ENCODE peak calls at places on chromosomes 3 and 15, in ten cellular contexts. One of them, this sample, is unnamed.

GRCh38 chr15:35559683-35560082 is 13.7 kb upstream of the DPH6 start:
- DNase-seq in pancreas: no peak
- DNase-seq in aorta: no peak
- DNase-seq in adipocyte: no peak
- DNase-seq in Karpas-422: no peak
- DNase-seq in ovary: no peak
- DNase-seq in GM23248: no peak
- DNase-seq in CD4-positive, CD25-positive, alpha-beta regulatory T cell: no peak
- DNase-seq in spleen: no peak
- DNase-seq in cardiac muscle cell: no peak
- DNase-seq in this sample: no peak

GRCh38 chr3:171772427-171773056 is 37.7 kb downstream of the PLD1 start:
- DNase-seq in pancreas: peak; percentile 32
- DNase-seq in aorta: no peak
- DNase-seq in adipocyte: peak; percentile 89
- DNase-seq in Karpas-422: peak; percentile 79
- DNase-seq in ovary: peak; percentile 59
- DNase-seq in GM23248: peak; percentile 85
- DNase-seq in CD4-positive, CD25-positive, alpha-beta regulatory T cell: peak; percentile 35
- DNase-seq in spleen: no peak
- DNase-seq in cardiac muscle cell: peak; percentile 82
- DNase-seq in this sample: no peak

GRCh38 chr15:100043069-100043641 is 298.6 kb downstream of the ADAMTS17 start:
- DNase-seq in pancreas: no peak
- DNase-seq in aorta: no peak
- DNase-seq in adipocyte: peak; percentile 13
- DNase-seq in Karpas-422: no peak
- DNase-seq in ovary: peak; percentile 39
- DNase-seq in GM23248: peak; percentile 1
- DNase-seq in CD4-positive, CD25-positive, alpha-beta regulatory T cell: no peak
- DNase-seq in spleen: no peak
- DNase-seq in cardiac muscle cell: peak; percentile 76
- DNase-seq in this sample: no peak

GRCh38 chr15:95017950-95018349 is 786.6 kb downstream of the MCTP2 start:
- DNase-seq in pancreas: peak; percentile 61
- DNase-seq in aorta: no peak
- DNase-seq in adipocyte: no peak
- DNase-seq in Karpas-422: no peak
- DNase-seq in ovary: peak; percentile 18
- DNase-seq in GM23248: no peak
- DNase-seq in CD4-positive, CD25-positive, alpha-beta regulatory T cell: no peak
- DNase-seq in spleen: peak; percentile 85
- DNase-seq in cardiac muscle cell: peak; percentile 66
- DNase-seq in this sample: no peak

GRCh38 chr3:184766555-184767261 is 45.3 kb upstream of the VPS8 start:
- DNase-seq in pancreas: no peak
- DNase-seq in aorta: peak; percentile 3
- DNase-seq in adipocyte: no peak
- DNase-seq in Karpas-422: peak; percentile 66
- DNase-seq in ovary: no peak
- DNase-seq in GM23248: no peak
- DNase-seq in CD4-positive, CD25-positive, alpha-beta regulatory T cell: no peak
- DNase-seq in spleen: peak; percentile 25
- DNase-seq in cardiac muscle cell: no peak
- DNase-seq in this sample: no peak

GRCh38 chr3:117355566-117355965 is 646.0 kb downstream of the TUSC7 start:
- DNase-seq in pancreas: no peak
- DNase-seq in aorta: no peak
- DNase-seq in adipocyte: peak; percentile 34
- DNase-seq in Karpas-422: peak; percentile 43
- DNase-seq in ovary: no peak
- DNase-seq in GM23248: peak; percentile 47
- DNase-seq in CD4-positive, CD25-positive, alpha-beta regulatory T cell: no peak
- DNase-seq in spleen: no peak
- DNase-seq in cardiac muscle cell: peak; percentile 2
- DNase-seq in this sample: no peak

GRCh38 chr3:195823998-195824397 is 12.3 kb upstream of the MUC4 start:
- DNase-seq in pancreas: no peak
- DNase-seq in aorta: no peak
- DNase-seq in adipocyte: no peak
- DNase-seq in Karpas-422: no peak
- DNase-seq in ovary: no peak
- DNase-seq in GM23248: peak; percentile 42
- DNase-seq in CD4-positive, CD25-positive, alpha-beta regulatory T cell: no peak
- DNase-seq in spleen: no peak
- DNase-seq in cardiac muscle cell: peak; percentile 18
- DNase-seq in this sample: peak; percentile 87

GRCh38 chr15:44489464-44489863 is 47.5 kb upstream of the EIF3J start:
- DNase-seq in pancreas: no peak
- DNase-seq in aorta: no peak
- DNase-seq in adipocyte: peak; percentile 65
- DNase-seq in Karpas-422: no peak
- DNase-seq in ovary: no peak
- DNase-seq in GM23248: peak; percentile 86
- DNase-seq in CD4-positive, CD25-positive, alpha-beta regulatory T cell: no peak
- DNase-seq in spleen: no peak
- DNase-seq in cardiac muscle cell: peak; percentile 63
- DNase-seq in this sample: no peak

GRCh38 chr3:141460097-141460704 is 26.6 kb upstream of the RASA2 start:
- DNase-seq in pancreas: peak; percentile 81
- DNase-seq in aorta: peak; percentile 95
- DNase-seq in adipocyte: peak; percentile 95
- DNase-seq in Karpas-422: peak; percentile 94
- DNase-seq in ovary: peak; percentile 89
- DNase-seq in GM23248: peak; percentile 92
- DNase-seq in CD4-positive, CD25-positive, alpha-beta regulatory T cell: peak; percentile 84
- DNase-seq in spleen: peak; percentile 94
- DNase-seq in cardiac muscle cell: peak; percentile 90
- DNase-seq in this sample: peak; percentile 88

GRCh38 chr3:34238407-34238806 is 440.0 kb downstream of the PDCD6IP start:
- DNase-seq in pancreas: no peak
- DNase-seq in aorta: no peak
- DNase-seq in adipocyte: no peak
- DNase-seq in Karpas-422: no peak
- DNase-seq in ovary: no peak
- DNase-seq in GM23248: no peak
- DNase-seq in CD4-positive, CD25-positive, alpha-beta regulatory T cell: no peak
- DNase-seq in spleen: no peak
- DNase-seq in cardiac muscle cell: no peak
- DNase-seq in this sample: no peak

GRCh38 chr3:10554236-10554611 is 48.8 kb upstream of the ATP2B2 start:
- DNase-seq in pancreas: no peak
- DNase-seq in aorta: peak; percentile 5
- DNase-seq in adipocyte: no peak
- DNase-seq in Karpas-422: no peak
- DNase-seq in ovary: no peak
- DNase-seq in GM23248: no peak
- DNase-seq in CD4-positive, CD25-positive, alpha-beta regulatory T cell: no peak
- DNase-seq in spleen: no peak
- DNase-seq in cardiac muscle cell: no peak
- DNase-seq in this sample: no peak

GRCh38 chr15:32683906-32684584 is 33.8 kb upstream of the GREM1 start:
- DNase-seq in pancreas: no peak
- DNase-seq in aorta: no peak
- DNase-seq in adipocyte: peak; percentile 55
- DNase-seq in Karpas-422: no peak
- DNase-seq in ovary: no peak
- DNase-seq in GM23248: peak; percentile 98
- DNase-seq in CD4-positive, CD25-positive, alpha-beta regulatory T cell: no peak
- DNase-seq in spleen: no peak
- DNase-seq in cardiac muscle cell: peak; percentile 96
- DNase-seq in this sample: no peak

GRCh38 chr3:116442331-116443021 is 2.8 kb downstream of the LSAMP start:
- DNase-seq in pancreas: no peak
- DNase-seq in aorta: no peak
- DNase-seq in adipocyte: no peak
- DNase-seq in Karpas-422: no peak
- DNase-seq in ovary: no peak
- DNase-seq in GM23248: no peak
- DNase-seq in CD4-positive, CD25-positive, alpha-beta regulatory T cell: no peak
- DNase-seq in spleen: no peak
- DNase-seq in cardiac muscle cell: no peak
- DNase-seq in this sample: no peak

GRCh38 chr15:54660356-54660755 is 536.4 kb downstream of the RSL24D1 start:
- DNase-seq in pancreas: no peak
- DNase-seq in aorta: no peak
- DNase-seq in adipocyte: no peak
- DNase-seq in Karpas-422: no peak
- DNase-seq in ovary: no peak
- DNase-seq in GM23248: no peak
- DNase-seq in CD4-positive, CD25-positive, alpha-beta regulatory T cell: no peak
- DNase-seq in spleen: no peak
- DNase-seq in cardiac muscle cell: no peak
- DNase-seq in this sample: no peak

GRCh38 chr3:78728406-78729145 is 1039.2 kb downstream of the ROBO1 start:
- DNase-seq in pancreas: peak; percentile 28
- DNase-seq in aorta: no peak
- DNase-seq in adipocyte: peak; percentile 74
- DNase-seq in Karpas-422: no peak
- DNase-seq in ovary: peak; percentile 67
- DNase-seq in GM23248: peak; percentile 58
- DNase-seq in CD4-positive, CD25-positive, alpha-beta regulatory T cell: no peak
- DNase-seq in spleen: no peak
- DNase-seq in cardiac muscle cell: peak; percentile 61
- DNase-seq in this sample: peak; percentile 65

GRCh38 chr15:74957301-74958035 is 896 bp upstream of the RPP25 start:
- DNase-seq in pancreas: peak; percentile 64
- DNase-seq in aorta: no peak
- DNase-seq in adipocyte: no peak
- DNase-seq in Karpas-422: peak; percentile 58
- DNase-seq in ovary: no peak
- DNase-seq in GM23248: peak; percentile 59
- DNase-seq in CD4-positive, CD25-positive, alpha-beta regulatory T cell: no peak
- DNase-seq in spleen: peak; percentile 80
- DNase-seq in cardiac muscle cell: peak; percentile 53
- DNase-seq in this sample: peak; percentile 82

GRCh38 chr15:74959643-74959939 is 3.0 kb upstream of the RPP25 start:
- DNase-seq in pancreas: no peak
- DNase-seq in aorta: no peak
- DNase-seq in adipocyte: no peak
- DNase-seq in Karpas-422: no peak
- DNase-seq in ovary: no peak
- DNase-seq in GM23248: no peak
- DNase-seq in CD4-positive, CD25-positive, alpha-beta regulatory T cell: no peak
- DNase-seq in spleen: no peak
- DNase-seq in cardiac muscle cell: no peak
- DNase-seq in this sample: no peak

GRCh38 chr15:74960286-74960685 is 3.7 kb upstream of the RPP25 start:
- DNase-seq in pancreas: no peak
- DNase-seq in aorta: no peak
- DNase-seq in adipocyte: no peak
- DNase-seq in Karpas-422: no peak
- DNase-seq in ovary: no peak
- DNase-seq in GM23248: no peak
- DNase-seq in CD4-positive, CD25-positive, alpha-beta regulatory T cell: no peak
- DNase-seq in spleen: no peak
- DNase-seq in cardiac muscle cell: no peak
- DNase-seq in this sample: no peak

GRCh38 chr15:74958320-74958907 is 1.8 kb upstream of the RPP25 start:
- DNase-seq in pancreas: peak; percentile 77
- DNase-seq in aorta: peak; percentile 85
- DNase-seq in adipocyte: peak; percentile 46
- DNase-seq in Karpas-422: no peak
- DNase-seq in ovary: peak; percentile 45
- DNase-seq in GM23248: peak; percentile 79
- DNase-seq in CD4-positive, CD25-positive, alpha-beta regulatory T cell: no peak
- DNase-seq in spleen: peak; percentile 80
- DNase-seq in cardiac muscle cell: peak; percentile 43
- DNase-seq in this sample: peak; percentile 82

GRCh38 chr15:74958908-74959642 is 2.5 kb upstream of the RPP25 start:
- DNase-seq in pancreas: no peak
- DNase-seq in aorta: no peak
- DNase-seq in adipocyte: no peak
- DNase-seq in Karpas-422: no peak
- DNase-seq in ovary: peak; percentile 35
- DNase-seq in GM23248: no peak
- DNase-seq in CD4-positive, CD25-positive, alpha-beta regulatory T cell: no peak
- DNase-seq in spleen: no peak
- DNase-seq in cardiac muscle cell: no peak
- DNase-seq in this sample: no peak
- H3K36me3 ChIP-seq in pancreas: no peaks in the 10 kb centered on the region
- H3K36me3 ChIP-seq in aorta: no peaks in the 10 kb centered on the region
- H3K36me3 ChIP-seq in adipocyte: no peaks in the 10 kb centered on the region
- H3K36me3 ChIP-seq in Karpas-422: no peaks in the 10 kb centered on the region
- H3K36me3 ChIP-seq in ovary: no peaks in the 10 kb centered on the region
- H3K36me3 ChIP-seq in GM23248: no peaks in the 10 kb centered on the region
- H3K36me3 ChIP-seq in CD4-positive, CD25-positive, alpha-beta regulatory T cell: no peaks in the 10 kb centered on the region
- H3K36me3 ChIP-seq in spleen: no peaks in the 10 kb centered on the region
- H3K36me3 ChIP-seq in cardiac muscle cell: no peaks in the 10 kb centered on the region
- H3K36me3 ChIP-seq in this sample: no peaks in the 10 kb centered on the region

GRCh38 chr3:13676618-13677017 is 127.7 kb downstream of the FBLN2 start:
- DNase-seq in pancreas: no peak
- DNase-seq in aorta: no peak
- DNase-seq in adipocyte: no peak
- DNase-seq in Karpas-422: no peak
- DNase-seq in ovary: no peak
- DNase-seq in GM23248: no peak
- DNase-seq in CD4-positive, CD25-positive, alpha-beta regulatory T cell: no peak
- DNase-seq in spleen: no peak
- DNase-seq in cardiac muscle cell: no peak
- DNase-seq in this sample: no peak
- H3K27me3 ChIP-seq in pancreas: no peaks in the 10 kb centered on the region
- H3K27me3 ChIP-seq in aorta: no peaks in the 10 kb centered on the region
- H3K27me3 ChIP-seq in adipocyte: peaks cover 50% of the 10 kb centered on the region
- H3K27me3 ChIP-seq in Karpas-422: no peaks in the 10 kb centered on the region
- H3K27me3 ChIP-seq in ovary: no peaks in the 10 kb centered on the region
- H3K27me3 ChIP-seq in GM23248: peaks cover 11% of the 10 kb centered on the region
- H3K27me3 ChIP-seq in CD4-positive, CD25-positive, alpha-beta regulatory T cell: peaks cover 2% of the 10 kb centered on the region
- H3K27me3 ChIP-seq in spleen: no peaks in the 10 kb centered on the region
- H3K27me3 ChIP-seq in cardiac muscle cell: peaks cover 6% of the 10 kb centered on the region
- H3K27me3 ChIP-seq in this sample: peaks cover 4% of the 10 kb centered on the region

GRCh38 chr15:92951800-92952199 is 51.7 kb downstream of the CHD2 start:
- DNase-seq in pancreas: no peak
- DNase-seq in aorta: no peak
- DNase-seq in adipocyte: no peak
- DNase-seq in Karpas-422: no peak
- DNase-seq in ovary: no peak
- DNase-seq in GM23248: no peak
- DNase-seq in CD4-positive, CD25-positive, alpha-beta regulatory T cell: no peak
- DNase-seq in spleen: no peak
- DNase-seq in cardiac muscle cell: no peak
- DNase-seq in this sample: no peak
- H3K36me3 ChIP-seq in pancreas: peaks cover 85% of the 10 kb centered on the region
- H3K36me3 ChIP-seq in aorta: peaks cover 8% of the 10 kb centered on the region
- H3K36me3 ChIP-seq in adipocyte: peaks cover 100% of the 10 kb centered on the region
- H3K36me3 ChIP-seq in Karpas-422: peaks cover 89% of the 10 kb centered on the region
- H3K36me3 ChIP-seq in ovary: no peaks in the 10 kb centered on the region
- H3K36me3 ChIP-seq in GM23248: peaks cover 99% of the 10 kb centered on the region
- H3K36me3 ChIP-seq in CD4-positive, CD25-positive, alpha-beta regulatory T cell: peaks cover 99% of the 10 kb centered on the region
- H3K36me3 ChIP-seq in spleen: peaks cover 98% of the 10 kb centered on the region
- H3K36me3 ChIP-seq in cardiac muscle cell: peaks cover 92% of the 10 kb centered on the region
- H3K36me3 ChIP-seq in this sample: peaks cover 100% of the 10 kb centered on the region

DNA sequence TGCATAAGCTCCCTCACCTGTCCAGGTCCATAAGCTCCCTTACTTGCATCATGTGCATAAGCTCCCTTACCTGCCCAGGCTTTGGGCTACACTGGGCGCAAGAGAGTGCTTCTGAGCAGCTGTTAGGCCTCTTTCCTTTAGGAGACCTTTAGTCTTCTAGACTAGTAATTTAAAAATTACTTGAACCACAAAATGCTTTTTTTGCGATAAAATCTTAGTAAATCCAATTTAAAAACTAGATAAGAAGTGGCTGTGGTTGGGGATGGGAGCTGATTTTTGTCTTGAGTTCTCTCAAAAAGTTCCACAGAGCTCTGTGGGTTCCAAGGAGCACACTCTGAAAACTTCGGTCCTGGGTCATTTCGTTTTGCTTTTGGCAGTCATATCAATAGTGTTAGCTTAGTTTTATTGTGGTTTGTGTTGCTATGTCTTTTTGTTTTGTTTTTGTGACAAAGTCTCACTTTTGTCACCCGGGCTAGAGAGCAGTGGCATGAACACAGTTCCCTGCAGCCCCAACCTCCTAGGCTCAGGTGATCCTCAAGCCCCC is 6.7 kb downstream of the CEMIP start:
- DNase-seq in pancreas: no peak
- DNase-seq in aorta: no peak
- DNase-seq in adipocyte: no peak
- DNase-seq in Karpas-422: no peak
- DNase-seq in ovary: no peak
- DNase-seq in GM23248: no peak
- DNase-seq in CD4-positive, CD25-positive, alpha-beta regulatory T cell: no peak
- DNase-seq in spleen: no peak
- DNase-seq in cardiac muscle cell: no peak
- DNase-seq in this sample: no peak
- H3K27me3 ChIP-seq in pancreas: no peaks in the 10 kb centered on the region
- H3K27me3 ChIP-seq in aorta: no peaks in the 10 kb centered on the region
- H3K27me3 ChIP-seq in adipocyte: no peaks in the 10 kb centered on the region
- H3K27me3 ChIP-seq in Karpas-422: no peaks in the 10 kb centered on the region
- H3K27me3 ChIP-seq in ovary: no peaks in the 10 kb centered on the region
- H3K27me3 ChIP-seq in GM23248: no peaks in the 10 kb centered on the region
- H3K27me3 ChIP-seq in CD4-positive, CD25-positive, alpha-beta regulatory T cell: peaks cover 7% of the 10 kb centered on the region
- H3K27me3 ChIP-seq in spleen: no peaks in the 10 kb centered on the region
- H3K27me3 ChIP-seq in cardiac muscle cell: peaks cover 22% of the 10 kb centered on the region
- H3K27me3 ChIP-seq in this sample: peaks cover 11% of the 10 kb centered on the region

This sample was measured in upper lobe of right lung.